ENCODE peak calls at places on chromosomes 4 and X, in nine cellular contexts. One of them, this sample, is unnamed.
A peak's percentile ranks its signal among the peaks of the same experiment; 100 is the strongest.

GRCh38 chr4:186707574-186707973 is 16.1 kb downstream of the FAT1 start:
- ATAC-seq in activated T-cell treated with anti-CD3 and anti-CD28 coated beads, Interleukin-2, amount 50 U/mL, for 72 hours: no peak
- ATAC-seq in foreskin keratinocyte: no peak
- ATAC-seq in Panc1: no peak
- ATAC-seq in A549: no peak
- ATAC-seq in left lung: no peak
- ATAC-seq in lung: no peak
- ATAC-seq in heart left ventricle: no peak
- ATAC-seq in pancreas: no peak
- ATAC-seq in this sample: no peak

GRCh38 chrX:70921709-70922352 is 9.1 kb downstream of the SLC7A3 start:
- ATAC-seq in A549: no peak
- ATAC-seq in pancreas: no peak
- ATAC-seq in Panc1: no peak
- ATAC-seq in lung: no peak
- ATAC-seq in heart left ventricle: no peak
- ATAC-seq in foreskin keratinocyte: no peak
- ATAC-seq in activated T-cell treated with anti-CD3 and anti-CD28 coated beads, Interleukin-2, amount 50 U/mL, for 72 hours: no peak
- ATAC-seq in left lung: no peak
- ATAC-seq in this sample: no peak

GRCh38 chr4:82223715-82224114 is 150.1 kb downstream of the HNRNPD start:
- ATAC-seq in Panc1: no peak
- ATAC-seq in lung: peak; percentile 69
- ATAC-seq in activated T-cell treated with anti-CD3 and anti-CD28 coated beads, Interleukin-2, amount 50 U/mL, for 72 hours: no peak
- ATAC-seq in foreskin keratinocyte: no peak
- ATAC-seq in left lung: peak; percentile 75
- ATAC-seq in A549: no peak
- ATAC-seq in heart left ventricle: peak; percentile 56
- ATAC-seq in pancreas: peak; percentile 69
- ATAC-seq in this sample: no peak

GRCh38 chrX:46456125-46456922 is 88.9 kb downstream of the ZNF674 start:
- ATAC-seq in heart left ventricle: peak; percentile 79
- ATAC-seq in left lung: peak; percentile 61
- ATAC-seq in Panc1: no peak
- ATAC-seq in A549: no peak
- ATAC-seq in pancreas: no peak
- ATAC-seq in foreskin keratinocyte: no peak
- ATAC-seq in lung: peak; percentile 19
- ATAC-seq in activated T-cell treated with anti-CD3 and anti-CD28 coated beads, Interleukin-2, amount 50 U/mL, for 72 hours: no peak
- ATAC-seq in this sample: no peak

GRCh38 chrX:24343719-24344118 is 16.7 kb upstream of the SUPT20HL1 start:
- ATAC-seq in lung: no peak
- ATAC-seq in A549: no peak
- ATAC-seq in activated T-cell treated with anti-CD3 and anti-CD28 coated beads, Interleukin-2, amount 50 U/mL, for 72 hours: peak; percentile 57
- ATAC-seq in heart left ventricle: no peak
- ATAC-seq in foreskin keratinocyte: no peak
- ATAC-seq in Panc1: no peak
- ATAC-seq in pancreas: no peak
- ATAC-seq in left lung: no peak
- ATAC-seq in this sample: no peak

GRCh38 chr4:123408471-123409084 is 12.0 kb downstream of the SPRY1 start:
- ATAC-seq in activated T-cell treated with anti-CD3 and anti-CD28 coated beads, Interleukin-2, amount 50 U/mL, for 72 hours: no peak
- ATAC-seq in heart left ventricle: peak; percentile 23
- ATAC-seq in left lung: no peak
- ATAC-seq in A549: no peak
- ATAC-seq in Panc1: peak; percentile 66
- ATAC-seq in foreskin keratinocyte: no peak
- ATAC-seq in pancreas: no peak
- ATAC-seq in lung: no peak
- ATAC-seq in this sample: no peak

GRCh38 chrX:153649178-153649914 is 2.3 kb downstream of the DUSP9 start:
- ATAC-seq in foreskin keratinocyte: no peak
- ATAC-seq in pancreas: peak; percentile 82
- ATAC-seq in heart left ventricle: peak; percentile 70
- ATAC-seq in activated T-cell treated with anti-CD3 and anti-CD28 coated beads, Interleukin-2, amount 50 U/mL, for 72 hours: peak; percentile 65
- ATAC-seq in A549: peak; percentile 77
- ATAC-seq in lung: peak; percentile 37
- ATAC-seq in Panc1: peak; percentile 76
- ATAC-seq in left lung: peak; percentile 90
- ATAC-seq in this sample: peak; percentile 82

GRCh38 chr4:123107444-123108252 is 185.3 kb upstream of the NUDT6 start:
- ATAC-seq in A549: no peak
- ATAC-seq in lung: no peak
- ATAC-seq in activated T-cell treated with anti-CD3 and anti-CD28 coated beads, Interleukin-2, amount 50 U/mL, for 72 hours: no peak
- ATAC-seq in Panc1: no peak
- ATAC-seq in heart left ventricle: no peak
- ATAC-seq in foreskin keratinocyte: no peak
- ATAC-seq in left lung: no peak
- ATAC-seq in pancreas: no peak
- ATAC-seq in this sample: no peak

GRCh38 chrX:10612215-10612614 is 8.2 kb downstream of the MID1 start:
- ATAC-seq in lung: no peak
- ATAC-seq in activated T-cell treated with anti-CD3 and anti-CD28 coated beads, Interleukin-2, amount 50 U/mL, for 72 hours: no peak
- ATAC-seq in left lung: no peak
- ATAC-seq in Panc1: no peak
- ATAC-seq in A549: no peak
- ATAC-seq in foreskin keratinocyte: peak; percentile 44
- ATAC-seq in pancreas: peak; percentile 23
- ATAC-seq in heart left ventricle: no peak
- ATAC-seq in this sample: no peak

GRCh38 chr4:138455097-138455496 is 212.9 kb upstream of the SLC7A11 start:
- ATAC-seq in heart left ventricle: no peak
- ATAC-seq in left lung: no peak
- ATAC-seq in A549: no peak
- ATAC-seq in pancreas: no peak
- ATAC-seq in activated T-cell treated with anti-CD3 and anti-CD28 coated beads, Interleukin-2, amount 50 U/mL, for 72 hours: no peak
- ATAC-seq in lung: no peak
- ATAC-seq in Panc1: no peak
- ATAC-seq in foreskin keratinocyte: no peak
- ATAC-seq in this sample: no peak

GRCh38 chr4:86928400-86929255 is 6.2 kb upstream of the AFF1 start:
- ATAC-seq in heart left ventricle: no peak
- ATAC-seq in A549: peak; percentile 16
- ATAC-seq in foreskin keratinocyte: no peak
- ATAC-seq in lung: no peak
- ATAC-seq in pancreas: no peak
- ATAC-seq in Panc1: no peak
- ATAC-seq in activated T-cell treated with anti-CD3 and anti-CD28 coated beads, Interleukin-2, amount 50 U/mL, for 72 hours: no peak
- ATAC-seq in left lung: peak; percentile 6
- ATAC-seq in this sample: no peak

GRCh38 chr4:87317527-87317926 is 5.2 kb downstream of the HSD17B13 start:
- ATAC-seq in A549: no peak
- ATAC-seq in pancreas: peak; percentile 84
- ATAC-seq in heart left ventricle: no peak
- ATAC-seq in activated T-cell treated with anti-CD3 and anti-CD28 coated beads, Interleukin-2, amount 50 U/mL, for 72 hours: no peak
- ATAC-seq in foreskin keratinocyte: peak; percentile 33
- ATAC-seq in lung: peak; percentile 34
- ATAC-seq in left lung: peak; percentile 82
- ATAC-seq in Panc1: no peak
- ATAC-seq in this sample: no peak

GRCh38 chr4:122218762-122219161 is 66.6 kb downstream of the BLTP1 start:
- ATAC-seq in activated T-cell treated with anti-CD3 and anti-CD28 coated beads, Interleukin-2, amount 50 U/mL, for 72 hours: no peak
- ATAC-seq in heart left ventricle: no peak
- ATAC-seq in A549: no peak
- ATAC-seq in foreskin keratinocyte: peak; percentile 52
- ATAC-seq in Panc1: no peak
- ATAC-seq in left lung: no peak
- ATAC-seq in pancreas: no peak
- ATAC-seq in lung: no peak
- ATAC-seq in this sample: no peak

GRCh38 chrX:66162331-66162822 is 1.7 kb upstream of the HEPH start:
- ATAC-seq in Panc1: no peak
- ATAC-seq in foreskin keratinocyte: no peak
- ATAC-seq in left lung: no peak
- ATAC-seq in heart left ventricle: no peak
- ATAC-seq in lung: no peak
- ATAC-seq in activated T-cell treated with anti-CD3 and anti-CD28 coated beads, Interleukin-2, amount 50 U/mL, for 72 hours: no peak
- ATAC-seq in A549: no peak
- ATAC-seq in pancreas: no peak
- ATAC-seq in this sample: no peak

GRCh38 chr4:48046059-48046458 is 29.5 kb downstream of the NIPAL1 start:
- ATAC-seq in A549: no peak
- ATAC-seq in foreskin keratinocyte: no peak
- ATAC-seq in left lung: no peak
- ATAC-seq in pancreas: no peak
- ATAC-seq in heart left ventricle: no peak
- ATAC-seq in Panc1: no peak
- ATAC-seq in lung: no peak
- ATAC-seq in activated T-cell treated with anti-CD3 and anti-CD28 coated beads, Interleukin-2, amount 50 U/mL, for 72 hours: peak; percentile 27
- ATAC-seq in this sample: no peak

GRCh38 chrX:16695079-16695676 is 17.3 kb downstream of the CTPS2 start:
- ATAC-seq in A549: peak; percentile 76
- ATAC-seq in activated T-cell treated with anti-CD3 and anti-CD28 coated beads, Interleukin-2, amount 50 U/mL, for 72 hours: peak; percentile 44
- ATAC-seq in foreskin keratinocyte: no peak
- ATAC-seq in Panc1: no peak
- ATAC-seq in left lung: peak; percentile 88
- ATAC-seq in pancreas: peak; percentile 82
- ATAC-seq in heart left ventricle: peak; percentile 60
- ATAC-seq in lung: peak; percentile 72
- ATAC-seq in this sample: peak; percentile 80

GRCh38 chrX:85851418-85851817 is 195.9 kb downstream of the CHM start:
- ATAC-seq in heart left ventricle: no peak
- ATAC-seq in activated T-cell treated with anti-CD3 and anti-CD28 coated beads, Interleukin-2, amount 50 U/mL, for 72 hours: no peak
- ATAC-seq in Panc1: no peak
- ATAC-seq in left lung: peak; percentile 66
- ATAC-seq in foreskin keratinocyte: peak; percentile 33
- ATAC-seq in pancreas: peak; percentile 66
- ATAC-seq in lung: no peak
- ATAC-seq in A549: peak; percentile 81
- ATAC-seq in this sample: peak; percentile 72

GRCh38 chrX:68868902-68869800 is 40.3 kb downstream of the EFNB1 start:
- ATAC-seq in Panc1: no peak
- ATAC-seq in activated T-cell treated with anti-CD3 and anti-CD28 coated beads, Interleukin-2, amount 50 U/mL, for 72 hours: peak; percentile 50
- ATAC-seq in left lung: no peak
- ATAC-seq in lung: no peak
- ATAC-seq in pancreas: peak; percentile 92
- ATAC-seq in A549: peak; percentile 63
- ATAC-seq in heart left ventricle: no peak
- ATAC-seq in foreskin keratinocyte: no peak
- ATAC-seq in this sample: no peak